ENCODE peak calls at places on chromosome 9, in seven cellular contexts. One of them, this sample, is unnamed.

GRCh38 chr9:96130970-96131369 is 171.0 kb downstream of the HSD17B3 start:
- DNase-seq in PC-3: no peak
- DNase-seq in DND-41: no peak
- DNase-seq in H9: no peak
- DNase-seq in fibroblast of lung: no peak
- DNase-seq in MM.1S: no peak
- DNase-seq in IMR-90: no peak
- DNase-seq in this sample: no peak

GRCh38 chr9:134007150-134007549 is 15.0 kb upstream of the VAV2 start:
- DNase-seq in PC-3: no peak
- DNase-seq in DND-41: no peak
- DNase-seq in H9: no peak
- DNase-seq in fibroblast of lung: no peak
- DNase-seq in MM.1S: no peak
- DNase-seq in IMR-90: no peak
- DNase-seq in this sample: no peak

GRCh38 chr9:15211994-15212501 is 95.0 kb downstream of the TTC39B start:
- DNase-seq in PC-3: no peak
- DNase-seq in DND-41: no peak
- DNase-seq in H9: no peak
- DNase-seq in fibroblast of lung: peak; percentile 48
- DNase-seq in MM.1S: no peak
- DNase-seq in IMR-90: peak; percentile 49
- DNase-seq in this sample: no peak

GRCh38 chr9:114691046-114691955 is 9.3 kb upstream of the TEX48 start:
- DNase-seq in PC-3: peak; percentile 96
- DNase-seq in DND-41: peak; percentile 50
- DNase-seq in H9: no peak
- DNase-seq in fibroblast of lung: peak; percentile 75
- DNase-seq in MM.1S: no peak
- DNase-seq in IMR-90: peak; percentile 91
- DNase-seq in this sample: no peak

GRCh38 chr9:87401681-87402080 is 96.0 kb upstream of the DAPK1 start:
- DNase-seq in PC-3: no peak
- DNase-seq in DND-41: no peak
- DNase-seq in H9: no peak
- DNase-seq in fibroblast of lung: no peak
- DNase-seq in MM.1S: no peak
- DNase-seq in IMR-90: no peak
- DNase-seq in this sample: no peak

GRCh38 chr9:112863214-112863613 is 27.5 kb downstream of the SLC46A2 start:
- DNase-seq in PC-3: no peak
- DNase-seq in DND-41: no peak
- DNase-seq in H9: no peak
- DNase-seq in fibroblast of lung: peak; percentile 73
- DNase-seq in MM.1S: no peak
- DNase-seq in IMR-90: peak; percentile 57
- DNase-seq in this sample: no peak

GRCh38 chr9:91741529-91741928 is 208.5 kb downstream of the ROR2 start:
- DNase-seq in PC-3: peak; percentile 62
- DNase-seq in DND-41: no peak
- DNase-seq in H9: no peak
- DNase-seq in fibroblast of lung: peak; percentile 72
- DNase-seq in MM.1S: no peak
- DNase-seq in IMR-90: peak; percentile 93
- DNase-seq in this sample: no peak

GRCh38 chr9:129552064-129552463 is 68.8 kb downstream of the C9orf50 start:
- DNase-seq in PC-3: no peak
- DNase-seq in DND-41: no peak
- DNase-seq in H9: no peak
- DNase-seq in fibroblast of lung: peak; percentile 29
- DNase-seq in MM.1S: no peak
- DNase-seq in IMR-90: no peak
- DNase-seq in this sample: no peak

GRCh38 chr9:137785704-137786161 is 91.8 kb upstream of the CACNA1B start:
- DNase-seq in PC-3: no peak
- DNase-seq in DND-41: no peak
- DNase-seq in H9: peak; percentile 42
- DNase-seq in fibroblast of lung: peak; percentile 19
- DNase-seq in MM.1S: no peak
- DNase-seq in IMR-90: peak; percentile 6
- DNase-seq in this sample: no peak

GRCh38 chr9:114718801-114719221 is 36.8 kb upstream of the TEX48 start:
- DNase-seq in PC-3: peak; percentile 95
- DNase-seq in DND-41: peak; percentile 62
- DNase-seq in H9: peak; percentile 34
- DNase-seq in fibroblast of lung: no peak
- DNase-seq in MM.1S: no peak
- DNase-seq in IMR-90: no peak
- DNase-seq in this sample: peak; percentile 45

GRCh38 chr9:107358867-107359440 is 75.9 kb downstream of the RAD23B start:
- DNase-seq in PC-3: no peak
- DNase-seq in DND-41: no peak
- DNase-seq in H9: no peak
- DNase-seq in fibroblast of lung: no peak
- DNase-seq in MM.1S: no peak
- DNase-seq in IMR-90: no peak
- DNase-seq in this sample: no peak

DNA sequence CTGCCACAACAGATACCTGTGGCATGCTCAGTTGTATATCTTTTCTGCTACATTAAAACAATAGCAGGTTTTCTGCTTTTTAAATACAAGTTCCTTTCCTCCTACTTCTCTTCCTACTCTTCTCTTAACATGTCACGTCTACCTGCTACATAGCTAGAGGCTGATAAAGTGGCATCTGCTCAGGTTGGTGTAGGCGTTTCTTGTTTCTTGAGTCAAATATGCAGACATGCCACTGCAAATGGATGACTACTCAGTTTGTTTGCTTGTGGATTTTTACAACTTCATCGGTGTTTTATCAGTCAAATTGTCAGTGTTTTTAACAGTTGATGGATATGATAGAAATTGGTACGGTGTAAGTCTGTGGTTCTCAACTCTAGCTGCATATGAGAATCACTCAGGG is 525.7 kb downstream of the TLE4 start:
- DNase-seq in PC-3: no peak
- DNase-seq in DND-41: no peak
- DNase-seq in H9: no peak
- DNase-seq in fibroblast of lung: no peak
- DNase-seq in MM.1S: no peak
- DNase-seq in IMR-90: no peak
- DNase-seq in this sample: no peak
- H3K9ac ChIP-seq in PC-3: no peak overlapping the region
- H3K9ac ChIP-seq in DND-41: no peak overlapping the region
- H3K9ac ChIP-seq in H9: no peak overlapping the region
- H3K9ac ChIP-seq in fibroblast of lung: no peak overlapping the region
- H3K9ac ChIP-seq in MM.1S: no peak overlapping the region
- H3K9ac ChIP-seq in IMR-90: no peak overlapping the region
- H3K9ac ChIP-seq in this sample: no peak overlapping the region

DNA sequence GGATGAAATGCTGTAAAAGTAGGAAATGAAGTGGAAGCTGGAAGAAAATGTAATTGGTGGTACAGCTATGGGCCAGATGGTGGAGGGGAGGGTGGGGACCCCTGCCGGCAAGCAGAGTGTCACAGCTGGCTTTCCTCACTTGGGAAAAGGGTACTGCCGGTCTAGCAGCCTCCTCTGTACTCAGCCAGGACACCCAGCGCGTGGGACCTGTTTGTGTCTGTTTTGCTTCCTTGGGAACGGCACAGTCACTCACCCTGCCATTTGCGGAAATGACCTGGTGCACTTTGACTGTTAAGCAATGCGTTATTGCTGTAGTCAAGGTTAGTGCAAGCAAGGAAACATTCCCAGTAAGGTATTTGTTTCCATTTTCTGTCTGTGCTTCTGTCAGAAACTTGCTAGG is 10.1 kb downstream of the TMEM252 start:
- DNase-seq in PC-3: no peak
- DNase-seq in DND-41: no peak
- DNase-seq in H9: peak; percentile 67
- DNase-seq in fibroblast of lung: peak; percentile 60
- DNase-seq in MM.1S: no peak
- DNase-seq in IMR-90: peak; percentile 19
- DNase-seq in this sample: peak; percentile 85
- TF ChIP-seq CTCF in PC-3: no peak
- TF ChIP-seq CTCF in DND-41: no peak
- TF ChIP-seq CTCF in H9: peak; percentile 31
- TF ChIP-seq CTCF in fibroblast of lung: peak; percentile 7
- TF ChIP-seq CTCF in MM.1S: no peak
- TF ChIP-seq CTCF in IMR-90: peak; percentile 11
- TF ChIP-seq CTCF in this sample: no peak

GRCh38 chr9:37289631-37290030 is 132.9 kb upstream of the GRHPR start:
- DNase-seq in PC-3: no peak
- DNase-seq in DND-41: no peak
- DNase-seq in H9: no peak
- DNase-seq in fibroblast of lung: no peak
- DNase-seq in MM.1S: no peak
- DNase-seq in IMR-90: no peak
- DNase-seq in this sample: no peak

GRCh38 chr9:37284631-37285030 is 137.9 kb upstream of the GRHPR start:
- DNase-seq in PC-3: no peak
- DNase-seq in DND-41: no peak
- DNase-seq in H9: no peak
- DNase-seq in fibroblast of lung: peak; percentile 62
- DNase-seq in MM.1S: no peak
- DNase-seq in IMR-90: peak; percentile 41
- DNase-seq in this sample: no peak

GRCh38 chr9:37290366-37290765 is 132.1 kb upstream of the GRHPR start:
- DNase-seq in PC-3: no peak
- DNase-seq in DND-41: no peak
- DNase-seq in H9: no peak
- DNase-seq in fibroblast of lung: no peak
- DNase-seq in MM.1S: no peak
- DNase-seq in IMR-90: no peak
- DNase-seq in this sample: no peak

GRCh38 chr9:37286530-37287175 is 135.8 kb upstream of the GRHPR start:
- DNase-seq in PC-3: no peak
- DNase-seq in DND-41: no peak
- DNase-seq in H9: no peak
- DNase-seq in fibroblast of lung: no peak
- DNase-seq in MM.1S: no peak
- DNase-seq in IMR-90: no peak
- DNase-seq in this sample: no peak

GRCh38 chr9:37287317-37287716 is 135.2 kb upstream of the GRHPR start:
- DNase-seq in PC-3: no peak
- DNase-seq in DND-41: no peak
- DNase-seq in H9: no peak
- DNase-seq in fibroblast of lung: no peak
- DNase-seq in MM.1S: no peak
- DNase-seq in IMR-90: no peak
- DNase-seq in this sample: no peak
- H3K27ac ChIP-seq in PC-3: no peak overlapping the region
- H3K27ac ChIP-seq in DND-41: no peak overlapping the region
- H3K27ac ChIP-seq in H9: no peak overlapping the region
- H3K27ac ChIP-seq in fibroblast of lung: no peak overlapping the region
- H3K27ac ChIP-seq in MM.1S: no peak overlapping the region
- H3K27ac ChIP-seq in IMR-90: no peak overlapping the region
- H3K27ac ChIP-seq in this sample: no peak overlapping the region

GRCh38 chr9:127754761-127755557 is 19.9 kb upstream of the TOR2A start:
- DNase-seq in PC-3: no peak
- DNase-seq in DND-41: no peak
- DNase-seq in H9: peak; percentile 82
- DNase-seq in fibroblast of lung: no peak
- DNase-seq in MM.1S: no peak
- DNase-seq in IMR-90: no peak
- DNase-seq in this sample: no peak

GRCh38 chr9:127754099-127754760 is 19.1 kb upstream of the TOR2A start:
- DNase-seq in PC-3: no peak
- DNase-seq in DND-41: no peak
- DNase-seq in H9: peak; percentile 78
- DNase-seq in fibroblast of lung: no peak
- DNase-seq in MM.1S: no peak
- DNase-seq in IMR-90: no peak
- DNase-seq in this sample: no peak

GRCh38 chr9:127753148-127753547 is 18.1 kb upstream of the TOR2A start:
- DNase-seq in PC-3: no peak
- DNase-seq in DND-41: no peak
- DNase-seq in H9: no peak
- DNase-seq in fibroblast of lung: no peak
- DNase-seq in MM.1S: no peak
- DNase-seq in IMR-90: no peak
- DNase-seq in this sample: no peak

GRCh38 chr9:127755558-127756060 is 20.5 kb upstream of the TOR2A start:
- DNase-seq in PC-3: no peak
- DNase-seq in DND-41: no peak
- DNase-seq in H9: no peak
- DNase-seq in fibroblast of lung: no peak
- DNase-seq in MM.1S: no peak
- DNase-seq in IMR-90: no peak
- DNase-seq in this sample: no peak

DNA sequence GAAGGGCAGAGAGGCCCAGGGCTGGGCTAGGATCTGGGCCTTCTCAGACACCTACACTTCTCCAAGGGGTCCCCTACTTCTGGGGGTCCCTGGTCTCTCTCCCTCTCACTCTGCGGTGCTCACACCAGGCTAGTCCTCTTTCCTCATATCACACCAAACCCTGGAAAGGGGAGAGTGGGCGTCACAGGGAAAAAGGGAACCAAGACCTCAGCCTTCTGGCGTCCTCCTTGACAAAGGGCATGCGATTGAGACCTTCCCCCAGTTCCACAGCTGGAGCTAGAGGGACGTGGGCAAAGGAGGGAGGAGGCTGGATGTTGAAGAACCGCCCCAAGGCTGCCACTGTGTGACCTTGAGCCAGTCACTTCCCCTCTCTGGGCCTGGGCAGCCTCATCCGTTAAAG is 18.5 kb upstream of the TOR2A start:
- DNase-seq in PC-3: no peak
- DNase-seq in DND-41: no peak
- DNase-seq in H9: no peak
- DNase-seq in fibroblast of lung: no peak
- DNase-seq in MM.1S: no peak
- DNase-seq in IMR-90: no peak
- DNase-seq in this sample: no peak
- H3K9ac ChIP-seq in PC-3: no peak overlapping the region
- H3K9ac ChIP-seq in DND-41: no peak overlapping the region
- H3K9ac ChIP-seq in H9: no peak overlapping the region
- H3K9ac ChIP-seq in fibroblast of lung: no peak overlapping the region
- H3K9ac ChIP-seq in MM.1S: no peak overlapping the region
- H3K9ac ChIP-seq in IMR-90: no peak overlapping the region
- H3K9ac ChIP-seq in this sample: no peak overlapping the region

DNA sequence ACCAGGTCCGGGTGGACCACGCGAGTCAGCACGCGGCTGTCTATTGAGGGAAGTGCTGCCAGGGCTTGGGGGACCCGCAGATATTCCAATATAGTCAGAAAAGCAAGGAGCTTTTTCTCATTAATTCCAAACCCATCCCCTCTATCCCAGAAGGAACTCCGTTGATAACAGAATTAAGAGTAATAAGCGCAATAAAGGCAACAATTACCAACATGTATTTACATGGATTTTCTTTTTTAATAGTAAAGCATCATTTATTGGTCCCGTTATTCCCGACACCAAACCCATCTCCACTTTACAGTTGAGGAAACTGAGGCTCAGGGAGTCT is 7.7 kb downstream of the PHF19 start:
- DNase-seq in PC-3: no peak
- DNase-seq in DND-41: no peak
- DNase-seq in H9: no peak
- DNase-seq in fibroblast of lung: no peak
- DNase-seq in MM.1S: no peak
- DNase-seq in IMR-90: no peak
- DNase-seq in this sample: no peak
- TF ChIP-seq CTCF in PC-3: no peak
- TF ChIP-seq CTCF in DND-41: no peak
- TF ChIP-seq CTCF in H9: no peak
- TF ChIP-seq CTCF in fibroblast of lung: no peak
- TF ChIP-seq CTCF in MM.1S: no peak
- TF ChIP-seq CTCF in IMR-90: no peak
- TF ChIP-seq CTCF in this sample: no peak

This sample was measured in colonic mucosa.